ENCODE peak calls at places on chromosomes 4 and X, in eight cellular contexts. W is nephron progenitor cell, M is ACHN, U is GF-D8, F is suprapubic skin, C is heart left ventricle, N is AG10803, Q is aorta. Z is an unnamed sample.

GRCh38 chr4:118326585-118326984 is 26.2 kb downstream of the PRSS12 start:
- DNase-seq in Q (no peak), U (no peak), C (no peak), W (no peak), M (no peak), F (no peak), N (no peak), Z (no peak)

GRCh38 chrX:120308959-120309872 is 2.0 kb downstream of the TMEM255A start:
- DNase-seq in F (peak; percentile 64), U (no peak), W (peak; percentile 56), N (peak; percentile 29), M (peak; percentile 60), Q (peak; percentile 78), C (peak; percentile 63), Z (peak; percentile 49)

GRCh38 chr4:89493367-89493766 is 185.8 kb upstream of the GPRIN3 start:
- DNase-seq in M (no peak), N (no peak), F (no peak), C (no peak), Q (no peak), W (no peak), U (no peak), Z (no peak)

GRCh38 chr4:152735302-152735917 is 44.1 kb downstream of the TIGD4 start:
- DNase-seq in W (no peak), M (peak; percentile 26), U (peak; percentile 27), F (no peak), Q (no peak), C (no peak), N (peak; percentile 23), Z (peak; percentile 51)

GRCh38 chr4:70559216-70559830 is 32.7 kb upstream of the AMBN start:
- DNase-seq in Q (no peak), W (peak; percentile 59), N (peak; percentile 40), F (no peak), C (no peak), M (peak; percentile 50), U (no peak), Z (peak; percentile 57)

GRCh38 chr4:120066182-120066524 is 495 bp downstream of the MAD2L1 start:
- DNase-seq in Q (no peak), F (no peak), N (no peak), C (no peak), W (no peak), M (no peak), U (peak; percentile 80), Z (no peak)

GRCh38 chrX:118038614-118039365 is 77.8 kb downstream of the KLHL13 start:
- DNase-seq in N (no peak), C (peak; percentile 39), Q (no peak), W (no peak), F (no peak), M (no peak), U (no peak), Z (no peak)

GRCh38 chrX:84175943-84176342 is 12.1 kb downstream of the RPS6KA6 start:
- DNase-seq in M (no peak), F (no peak), Q (no peak), W (no peak), C (no peak), U (no peak), N (no peak), Z (no peak)

GRCh38 chrX:136839196-136839595 is 41.3 kb downstream of the RBMX start:
- DNase-seq in U (no peak), W (no peak), M (no peak), C (no peak), N (peak; percentile 53), F (no peak), Q (no peak), Z (no peak)

GRCh38 chr4:144399927-144400326 is 246.0 kb upstream of the HHIP start:
- DNase-seq in N (peak; percentile 44), C (no peak), Q (no peak), U (no peak), F (no peak), M (peak; percentile 45), W (no peak), Z (peak; percentile 86)

GRCh38 chr4:166091914-166092510 is 219.0 kb downstream of the TLL1 start:
- DNase-seq in W (no peak), N (peak; percentile 25), U (no peak), C (no peak), Q (no peak), F (no peak), M (peak; percentile 49), Z (peak; percentile 70)

GRCh38 chrX:110087485-110088356 is 84.8 kb downstream of the TMEM164 start:
- DNase-seq in C (no peak), N (peak; percentile 88), F (no peak), U (peak; percentile 37), Q (no peak), W (no peak), M (peak; percentile 77), Z (peak; percentile 97)

GRCh38 chr4:162839814-162840213 is 326.9 kb downstream of the NAF1 start:
- DNase-seq in U (no peak), C (no peak), N (no peak), M (peak; percentile 21), Q (no peak), W (no peak), F (no peak), Z (no peak)

GRCh38 chr4:1058198-1058996 is 47.0 kb downstream of the FGFRL1 start:
- DNase-seq in F (peak; percentile 41), W (no peak), N (no peak), M (no peak), U (no peak), C (peak; percentile 60), Q (no peak), Z (no peak)

GRCh38 chr4:90007494-90008167 is 113.0 kb downstream of the MMRN1 start:
- DNase-seq in N (no peak), M (no peak), U (no peak), C (no peak), W (no peak), F (no peak), Q (no peak), Z (no peak)

GRCh38 chrX:8673211-8673610 is 58.7 kb downstream of the ANOS1 start:
- DNase-seq in M (no peak), Q (no peak), C (no peak), U (no peak), F (no peak), W (no peak), N (no peak), Z (no peak)

GRCh38 chr4:187478292-187479205 is 517.0 kb upstream of the ZFP42 start:
- DNase-seq in N (peak; percentile 93), W (no peak), M (no peak), C (no peak), F (no peak), Q (no peak), U (no peak), Z (peak; percentile 65)

GRCh38 chr4:1578968-1579833 is 104.9 kb downstream of the FAM53A start:
- DNase-seq in W (peak; percentile 80), N (peak; percentile 79), U (no peak), C (peak; percentile 88), Q (peak; percentile 93), M (peak; percentile 84), F (peak; percentile 93), Z (peak; percentile 84)

GRCh38 chr4:139416073-139416673 is 37.7 kb upstream of the RAB33B start:
- DNase-seq in C (no peak), F (no peak), M (peak; percentile 41), Q (no peak), U (peak; percentile 43), N (peak; percentile 61), W (peak; percentile 5), Z (peak; percentile 77)

GRCh38 chr4:60619531-60620305 is 580.4 kb upstream of the ADGRL3 start:
- DNase-seq in C (no peak), U (no peak), N (peak; percentile 26), M (no peak), F (no peak), W (no peak), Q (no peak), Z (peak; percentile 31)

GRCh38 chrX:15475021-15475420 is 18.1 kb downstream of the PIR start:
- DNase-seq in C (no peak), Q (no peak), F (no peak), U (no peak), M (no peak), W (no peak), N (no peak), Z (peak; percentile 27)

GRCh38 chr4:84673475-84674230 is 90.7 kb downstream of the CDS1 start:
- DNase-seq in F (no peak), U (no peak), Q (no peak), N (peak; percentile 82), C (no peak), W (no peak), M (peak; percentile 75), Z (peak; percentile 95)

GRCh38 chr4:183074288-183074990 is 24.6 kb upstream of the WWC2 start:
- DNase-seq in C (no peak), F (no peak), Q (no peak), U (no peak), M (peak; percentile 27), W (no peak), N (peak; percentile 86), Z (peak; percentile 43)

GRCh38 chrX:39445336-39445735 is 644.1 kb downstream of the MID1IP1 start:
- DNase-seq in M (peak; percentile 3), W (peak; percentile 35), Q (no peak), U (no peak), F (no peak), C (no peak), N (no peak), Z (no peak)

GRCh38 chrX:386239-386767 is 404 bp downstream of the PPP2R3B start:
- DNase-seq in U (no peak), Q (no peak), F (no peak), N (no peak), C (no peak), W (no peak), M (peak; percentile 0), Z (no peak)

GRCh38 chr4:130747842-130748241 is 1651.9 kb downstream of the C4orf33 start:
- DNase-seq in U (no peak), N (no peak), F (no peak), W (no peak), Q (no peak), C (no peak), M (peak; percentile 19), Z (peak; percentile 21)

GRCh38 chr4:103008875-103009729 is 10.4 kb downstream of the SLC9B1 start:
- DNase-seq in U (peak; percentile 17), W (no peak), Q (no peak), M (peak; percentile 54), F (no peak), N (peak; percentile 65), C (no peak), Z (peak; percentile 83)

GRCh38 chr4:67684839-67685531 is 16.0 kb downstream of the UBA6 start:
- DNase-seq in M (peak; percentile 32), W (no peak), U (no peak), Q (no peak), N (peak; percentile 39), C (no peak), F (no peak), Z (peak; percentile 50)

GRCh38 chr4:133869486-133869885 is 332.1 kb downstream of the PABPC4L start:
- DNase-seq in W (no peak), N (no peak), M (no peak), F (no peak), C (no peak), Q (no peak), U (no peak), Z (peak; percentile 48)

GRCh38 chrX:74369666-74370065 is 51.6 kb upstream of the SLC16A2 start:
- DNase-seq in W (no peak), Q (no peak), N (no peak), F (no peak), M (no peak), C (no peak), U (no peak), Z (no peak)

GRCh38 chrX:12966151-12966550 is 8.8 kb upstream of the TMSB4X start:
- DNase-seq in U (no peak), C (no peak), F (no peak), N (no peak), W (no peak), Q (no peak), M (no peak), Z (no peak)

GRCh38 chr4:102387552-102388150 is 42.4 kb upstream of the SLC39A8 start:
- DNase-seq in U (no peak), Q (no peak), N (no peak), W (no peak), C (no peak), M (no peak), F (no peak), Z (no peak)

GRCh38 chrX:10529344-10529743 is 91.0 kb downstream of the MID1 start:
- DNase-seq in N (peak; percentile 79), W (no peak), M (no peak), C (no peak), F (no peak), U (no peak), Q (no peak), Z (peak; percentile 69)

GRCh38 chr4:35125995-35126712 is 1118.2 kb downstream of the ARAP2 start:
- DNase-seq in F (no peak), W (no peak), U (no peak), Q (no peak), M (no peak), C (no peak), N (no peak), Z (no peak)